ENCODE peak calls at places on chromosomes 3 and 15, in five cellular contexts. H is gastrocnemius medialis, O is Peyer's patch, Q is right lobe of liver, N is spleen. K is an unnamed sample.

GRCh38 chr3:179247289-179248020 is 3.5 kb downstream of the KCNMB3 start:
- DNase-seq in Q (no peak), O (no peak), N (no peak), H (no peak), K (no peak)

GRCh38 chr15:42097018-42097417 is 2.7 kb upstream of the PLA2G4D start:
- DNase-seq in O (no peak), Q (no peak), H (no peak), N (no peak), K (no peak)

GRCh38 chr3:24472358-24472757 is 22.3 kb downstream of the THRB start:
- DNase-seq in Q (no peak), O (no peak), N (no peak), H (no peak), K (no peak)

GRCh38 chr3:8663177-8664061 is 18.8 kb upstream of the SSUH2 start:
- DNase-seq in Q (peak), N (no peak), H (peak), O (no peak), K (peak)

GRCh38 chr15:89385596-89386242 is 51.1 kb upstream of the POLG start:
- DNase-seq in H (no peak), N (peak), Q (no peak), O (no peak), K (peak)

GRCh38 chr3:76470285-76470684 is 569.6 kb upstream of the ROBO2 start:
- DNase-seq in Q (no peak), H (no peak), O (no peak), N (no peak), K (no peak)

GRCh38 chr3:47612879-47613278 is 34.2 kb upstream of the CSPG5 start:
- DNase-seq in Q (no peak), H (no peak), N (no peak), O (no peak), K (no peak)

GRCh38 chr15:25624504-25625172 is 185.8 kb upstream of the UBE3A start:
- DNase-seq in N (no peak), H (no peak), Q (no peak), O (no peak), K (no peak)

DNA sequence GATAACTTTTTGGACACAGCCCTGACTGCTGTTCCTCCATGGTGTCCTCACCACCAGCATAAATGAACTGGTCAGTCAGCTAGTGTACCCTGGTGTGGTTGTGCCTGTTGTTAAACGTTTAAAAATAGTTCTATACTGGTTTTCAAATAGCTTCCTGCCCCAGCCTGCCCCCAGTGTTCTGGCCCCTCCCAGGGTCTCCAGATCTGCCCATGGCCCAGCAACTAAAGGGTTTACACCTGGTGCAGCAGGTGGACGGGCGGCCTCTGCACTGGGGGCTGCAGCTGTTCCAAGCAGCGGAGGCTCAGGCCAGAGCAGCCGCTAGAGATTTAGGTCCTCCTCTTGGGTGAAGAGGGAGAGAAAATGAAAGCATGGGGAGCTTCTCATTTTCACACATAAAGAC is 6.1 kb upstream of the NR2E3 start:
- DNase-seq in Q (no peak), N (no peak), H (no peak), O (no peak), K (no peak)
- H3K4me3 ChIP-seq in Q (no peak), N (no peak), H (no peak), O (no peak), K (no peak)

DNA sequence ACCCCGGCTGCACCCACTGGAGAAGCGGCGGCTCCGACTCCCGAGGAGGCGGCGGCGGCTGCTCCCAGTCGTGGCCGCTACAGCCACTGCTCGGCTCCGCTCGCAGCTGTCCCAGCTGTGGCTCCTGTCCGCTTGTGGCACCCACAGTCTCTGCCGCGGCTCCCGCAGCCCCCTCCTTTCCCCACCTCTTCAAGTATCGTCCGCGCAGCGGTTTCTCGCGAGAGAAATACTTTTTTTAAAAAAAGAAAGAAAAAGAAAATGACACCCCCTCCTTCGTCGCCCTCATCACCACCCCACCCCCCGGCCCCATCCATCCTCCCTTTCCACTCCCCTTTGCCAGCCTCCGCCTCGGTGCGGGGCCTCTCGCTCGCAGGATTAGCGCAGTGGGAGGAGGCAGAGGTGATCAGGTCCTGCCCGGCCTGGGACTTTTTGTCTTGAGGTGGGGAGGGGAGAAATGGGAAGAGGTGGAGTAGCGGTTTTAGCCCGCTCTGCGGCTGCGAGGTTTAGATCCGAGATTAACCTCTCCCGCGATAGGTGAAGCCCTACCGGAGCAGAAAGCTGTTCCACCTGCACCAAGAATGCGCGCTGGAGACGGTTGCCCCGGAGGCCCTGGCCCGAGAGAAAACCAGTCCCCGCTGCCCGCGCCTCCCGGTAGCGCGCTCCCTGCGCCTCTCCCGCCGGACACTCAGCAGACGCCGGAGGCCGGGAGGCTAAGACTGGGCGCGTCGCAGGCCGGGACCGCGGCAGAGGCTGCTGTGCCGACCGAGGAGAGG is at the start of gene FBN1:
- DNase-seq in O (peak), Q (peak), H (peak), N (peak), K (peak)
- TF ChIP-seq POLR2A in O (peak), Q (peak), H (peak), N (no peak), K (no peak)

GRCh38 chr3:16658004-16658932 is 53.0 kb upstream of the DAZL start:
- DNase-seq in Q (no peak), H (no peak), O (no peak), N (no peak), K (peak)
- TF ChIP-seq CTCF in Q (no peak), H (no peak), O (no peak), N (no peak), K (no peak)

GRCh38 chr3:16245613-16246012 is 19.1 kb downstream of the DPH3 start:
- DNase-seq in H (no peak), N (peak), Q (no peak), O (no peak), K (no peak)

GRCh38 chr3:16243706-16244490 is 20.8 kb downstream of the DPH3 start:
- DNase-seq in O (no peak), N (no peak), Q (no peak), H (peak), K (no peak)

GRCh38 chr3:16249336-16249735 is 15.4 kb downstream of the DPH3 start:
- DNase-seq in O (no peak), Q (no peak), H (no peak), N (peak), K (peak)

GRCh38 chr3:16248556-16248955 is 16.2 kb downstream of the DPH3 start:
- DNase-seq in H (no peak), N (peak), Q (no peak), O (no peak), K (no peak)

DNA sequence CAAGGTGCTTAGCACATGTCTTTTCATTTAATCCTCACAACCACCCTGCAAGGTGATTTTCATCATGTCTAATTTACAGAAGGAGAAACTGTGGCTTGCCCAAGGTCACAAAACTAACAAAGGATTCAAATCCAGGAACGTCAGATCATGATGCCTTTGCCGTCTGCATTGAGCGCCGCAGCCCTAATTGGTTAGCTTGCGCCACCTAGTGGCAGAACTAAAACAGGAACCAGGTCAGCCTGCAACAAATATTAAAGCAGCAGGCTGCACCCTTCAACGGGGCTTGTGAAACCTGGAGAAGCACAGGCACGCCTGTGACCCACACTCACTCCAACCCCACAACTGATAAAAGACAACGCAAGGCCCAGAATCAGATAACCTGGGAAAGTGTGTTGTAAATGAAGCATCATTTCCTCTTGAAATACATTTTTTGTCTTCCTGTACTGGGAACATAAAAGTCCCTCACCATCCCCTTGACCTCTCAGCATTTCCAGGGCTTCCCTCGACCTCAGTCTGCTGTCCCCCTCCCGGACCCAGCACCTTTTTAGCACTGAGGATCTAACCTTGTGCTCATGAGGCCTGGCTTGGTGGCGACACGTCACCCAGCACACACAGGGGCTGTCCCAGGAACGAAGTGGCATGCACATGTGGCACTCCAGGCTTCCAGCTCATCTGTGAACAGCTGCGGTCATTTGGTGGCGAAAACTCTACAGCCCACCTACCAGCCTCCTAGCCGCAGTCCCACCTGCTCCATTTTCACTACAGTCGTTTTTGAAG is 17.3 kb downstream of the DPH3 start:
- DNase-seq in H (peak), O (peak), Q (peak), N (peak), K (peak)
- H3K4me3 ChIP-seq in H (no peak), O (no peak), Q (no peak), N (no peak), K (no peak)

DNA sequence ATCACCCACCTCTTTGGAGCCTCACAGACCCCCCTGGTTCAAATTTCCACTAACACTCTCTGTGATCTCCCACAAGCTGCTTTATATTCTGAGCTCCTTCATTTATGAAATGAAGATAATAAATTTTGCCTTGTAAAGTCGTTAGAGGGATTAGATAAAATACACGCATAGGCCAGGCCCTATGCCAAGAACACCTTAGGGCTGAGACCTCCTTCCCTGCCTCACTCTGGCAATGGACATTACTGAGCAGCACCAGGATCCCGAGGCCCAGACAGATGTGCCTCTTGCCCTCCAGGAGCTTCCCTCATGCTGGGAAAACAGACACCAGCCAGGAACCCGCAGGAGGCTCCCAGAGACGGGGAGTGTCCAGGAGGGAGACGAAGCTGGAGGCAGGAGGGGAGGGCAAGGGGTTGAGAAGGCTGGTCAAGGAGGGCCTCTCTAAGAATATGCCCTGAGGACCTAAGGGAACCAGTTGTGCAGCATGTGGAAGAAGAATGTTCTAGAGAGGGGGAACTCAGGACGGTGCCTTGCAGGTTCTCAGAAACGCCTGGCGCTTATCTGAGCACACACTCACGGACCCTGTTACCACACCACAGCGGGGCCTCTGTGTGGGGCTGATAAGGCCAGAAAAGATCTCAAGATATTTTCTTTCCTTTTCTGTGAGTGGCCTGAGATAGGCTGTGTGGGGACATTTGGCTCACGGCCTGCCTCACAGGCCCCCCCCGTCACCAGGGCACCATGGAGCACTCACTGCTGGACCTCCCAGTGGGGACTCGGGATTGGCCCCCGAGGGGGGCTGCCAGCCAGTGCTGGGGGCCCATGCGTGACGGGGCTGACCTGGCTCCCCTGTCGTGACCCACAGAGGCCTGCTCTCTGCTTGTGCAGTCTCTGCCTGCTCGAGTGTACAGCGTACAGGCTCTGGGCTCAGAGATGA is 21.9 kb upstream of the CYP11A1 start:
- DNase-seq in Q (no peak), N (no peak), O (no peak), H (no peak), K (peak)
- TF ChIP-seq POLR2A in Q (no peak), N (no peak), O (no peak), H (no peak), K (no peak)

DNA sequence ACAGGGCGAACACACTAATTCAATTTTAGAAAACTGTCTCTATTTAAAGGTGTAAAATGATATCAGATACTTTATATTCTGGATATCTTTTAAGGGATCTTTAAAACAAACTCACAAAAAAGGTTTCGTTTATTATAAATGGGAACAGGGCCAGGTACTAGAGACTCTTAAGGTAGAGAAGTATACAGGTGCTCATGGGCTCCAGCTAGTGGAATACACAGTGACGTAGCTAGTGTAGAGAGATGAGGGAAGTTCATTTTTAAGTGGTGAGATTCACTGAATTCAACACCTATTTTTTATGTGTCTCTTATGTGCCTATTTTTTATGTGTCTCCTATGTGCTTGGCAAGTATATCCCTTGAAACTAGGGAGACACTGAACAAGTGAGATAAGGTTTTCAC is 132.7 kb upstream of the FAM3D start:
- DNase-seq in N (no peak), H (no peak), Q (no peak), O (no peak), K (no peak)
- TF ChIP-seq CTCF in N (no peak), H (no peak), Q (no peak), O (no peak), K (no peak)

GRCh38 chr3:71130516-71131384 is 452.8 kb downstream of the FOXP1 start:
- DNase-seq in H (peak), Q (peak), O (peak), N (peak), K (peak)
- H3K4me3 ChIP-seq in H (peak), Q (peak), O (peak), N (peak), K (peak)

GRCh38 chr15:35545825-35546580 is at the start of gene DPH6:
- DNase-seq in O (peak), H (peak), Q (peak), N (peak), K (peak)
- TF ChIP-seq POLR2A in O (peak), H (peak), Q (peak), N (peak), K (peak)

GRCh38 chr15:83379574-83379973 is 67.6 kb upstream of the SH3GL3 start:
- DNase-seq in O (no peak), N (no peak), Q (no peak), H (no peak), K (no peak)
- TF ChIP-seq CTCF in O (no peak), N (no peak), Q (no peak), H (no peak), K (no peak)